ENCODE peak calls at places on chromosomes 1 and 21, in five cellular contexts. I is endothelial cell of umbilical vein, Z is heart left ventricle, J is A549, O is uterus. L is an unnamed sample. For H3K4me1, the result is how much of the 10 kb centered on the place peaks cover.

GRCh38 chr1:185795181-185795580 is 61.0 kb downstream of the HMCN1 start:
- DNase-seq in J (no peak), Z (no peak), O (no peak), I (no peak), L (no peak)

GRCh38 chr1:1943834-1944570 is 24.9 kb upstream of the TMEM52 start:
- DNase-seq in Z (no peak), I (peak), O (no peak), J (peak), L (peak)

GRCh38 chr1:227372662-227373061 is 54.4 kb upstream of the CDC42BPA start:
- DNase-seq in I (peak), Z (no peak), O (no peak), J (peak), L (no peak)

GRCh38 chr1:107139833-107140702 is 771 bp upstream of the NTNG1 start:
- DNase-seq in O (no peak), J (no peak), I (peak), Z (peak), L (peak)

GRCh38 chr1:21220815-21221214 is 44.1 kb upstream of the EIF4G3 start:
- DNase-seq in I (peak), J (no peak), Z (no peak), O (no peak), L (no peak)

GRCh38 chr1:1377540-1378205 is 2.7 kb upstream of the AURKAIP1 start:
- DNase-seq in O (no peak), J (no peak), I (no peak), Z (no peak), L (no peak)

GRCh38 chr1:155226910-155227260 is 18.4 kb downstream of the MTX1 start:
- DNase-seq in J (peak), O (peak), I (no peak), Z (no peak), L (peak)

GRCh38 chr1:43396059-43396458 is 6.4 kb downstream of the SZT2 start:
- DNase-seq in J (no peak), Z (no peak), I (no peak), O (no peak), L (no peak)

GRCh38 chr1:153866045-153866850 is 56.5 kb downstream of the GATAD2B start:
- DNase-seq in J (no peak), I (no peak), Z (no peak), O (peak), L (no peak)

GRCh38 chr1:28812669-28813468 is 899 bp downstream of the OPRD1 start:
- DNase-seq in I (no peak), O (no peak), J (no peak), Z (no peak), L (no peak)

GRCh38 chr1:147822292-147822691 is 61.9 kb upstream of the GJA5 start:
- DNase-seq in Z (no peak), J (no peak), O (no peak), I (peak), L (no peak)

GRCh38 chr1:232995189-232995588 is 44.8 kb downstream of the NTPCR start:
- DNase-seq in J (no peak), Z (no peak), I (no peak), O (no peak), L (no peak)

GRCh38 chr1:89310505-89310904 is 37.8 kb upstream of the GBP5 start:
- DNase-seq in J (no peak), O (no peak), I (peak), Z (no peak), L (no peak)

DNA sequence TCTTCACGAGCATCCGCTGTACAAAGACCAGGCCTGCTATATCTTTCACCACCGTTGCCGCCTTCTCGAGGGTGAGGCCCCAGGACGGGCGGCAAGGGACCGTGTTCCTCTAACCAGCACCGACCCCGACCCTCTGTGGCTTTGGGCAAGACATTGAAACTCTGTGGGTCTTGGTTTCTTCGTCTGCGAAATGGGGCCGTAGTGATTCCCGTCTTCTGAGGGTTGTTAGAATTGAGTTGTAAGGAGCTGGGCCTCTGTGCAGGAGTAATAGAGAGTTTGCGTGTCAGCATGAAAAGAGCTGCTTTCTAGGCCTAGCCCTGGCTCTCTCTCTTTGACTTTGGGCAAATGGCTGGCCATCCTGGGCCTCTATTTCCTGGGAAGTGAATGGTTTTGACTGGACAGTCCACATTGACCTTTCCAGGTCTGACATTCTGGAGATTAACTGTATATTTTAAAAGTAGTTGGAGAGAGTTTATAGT is 591 bp downstream of the MRPL37 start:
- DNase-seq in J (no peak), I (no peak), O (no peak), Z (no peak), L (no peak)
- H3K4me3 ChIP-seq in J (peak), I (peak), O (peak), Z (peak), L (peak)

GRCh38 chr1:164792410-164793004 is 233.5 kb downstream of the PBX1 start:
- DNase-seq in O (no peak), Z (no peak), J (no peak), I (no peak), L (no peak)
- H3K27ac ChIP-seq in O (peak), Z (peak), J (peak), I (no peak), L (no peak)

DNA sequence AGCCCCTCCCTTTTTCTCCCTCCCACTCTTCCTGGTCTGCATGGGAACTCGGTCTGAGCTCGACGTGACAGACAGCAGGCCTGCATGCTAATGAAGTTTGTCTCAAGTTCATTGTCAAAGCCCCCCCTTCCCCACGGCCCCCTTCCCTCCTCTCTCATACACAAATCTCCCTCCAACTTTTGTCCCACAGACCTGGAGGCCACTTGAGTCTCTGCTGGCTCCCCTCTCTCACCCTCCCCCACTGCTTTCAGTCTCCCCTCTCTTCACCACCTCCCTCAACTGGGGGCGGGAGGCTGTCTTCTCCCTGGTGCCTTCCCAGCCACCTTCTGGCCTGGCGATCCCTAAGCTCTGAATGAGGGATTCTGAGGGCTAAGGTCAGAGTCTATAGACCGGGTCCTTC is 61.3 kb downstream of the RHBG start:
- DNase-seq in O (no peak), Z (no peak), I (no peak), J (no peak), L (no peak)
- H3K4me1 ChIP-seq in O (under half), Z (under half), I (under half), J (under half), L (under half)

DNA sequence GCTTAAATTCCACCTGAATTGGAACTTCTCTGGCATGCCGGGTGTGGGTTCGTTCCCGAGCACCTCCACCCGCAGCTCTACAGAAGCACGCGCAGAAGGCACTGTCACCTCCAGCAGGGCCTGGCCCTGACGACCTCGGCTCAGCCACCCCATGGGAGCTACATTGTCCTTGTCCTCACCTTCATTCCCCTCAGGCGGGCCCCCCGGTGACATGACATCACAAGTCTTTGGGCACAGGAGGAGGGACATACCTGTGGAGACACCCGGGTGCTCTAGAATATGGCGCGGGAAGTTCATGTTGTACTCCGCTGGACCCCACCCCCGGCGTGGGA is 37.4 kb downstream of the UMODL1 start:
- DNase-seq in J (no peak), Z (peak), I (no peak), O (no peak), L (peak)
- H3K4me3 ChIP-seq in J (no peak), Z (peak), I (no peak), O (no peak), L (peak)

GRCh38 chr1:46434358-46434757 is 40.2 kb downstream of the FAAH start:
- DNase-seq in Z (no peak), I (no peak), J (no peak), O (no peak), L (no peak)
- H3K27ac ChIP-seq in Z (no peak), I (no peak), J (no peak), O (no peak), L (no peak)

DNA sequence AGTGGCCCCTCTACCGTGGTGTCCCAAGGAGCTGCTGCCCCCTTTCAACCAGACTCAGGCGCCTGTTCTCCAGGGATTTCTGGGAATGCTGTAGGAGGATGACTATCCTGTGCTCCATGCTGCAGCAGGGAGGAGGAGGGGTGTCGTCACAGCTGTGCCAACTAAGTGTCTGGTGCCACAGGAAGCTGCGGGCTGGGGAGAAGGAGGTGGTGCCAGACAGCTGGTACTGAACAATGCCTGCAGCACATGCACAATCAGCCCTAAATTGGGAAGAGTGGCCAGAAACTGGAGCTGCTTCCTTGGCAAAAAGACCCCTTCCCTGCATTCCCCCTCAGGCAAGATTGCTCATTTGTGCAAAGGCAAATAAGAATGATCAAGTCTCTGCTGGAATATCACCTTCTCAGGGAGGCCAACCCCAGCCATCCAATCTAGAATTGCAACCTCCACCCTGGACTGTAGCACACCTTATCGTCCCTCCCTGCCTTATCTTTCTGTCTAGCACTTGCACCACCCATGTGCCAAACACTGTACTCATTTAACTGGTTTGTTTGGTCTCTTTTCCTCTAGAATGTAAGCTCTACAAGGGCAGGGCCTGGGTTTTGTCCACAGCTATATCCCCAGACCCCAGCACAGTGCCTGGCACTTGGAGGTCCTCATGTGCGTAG is 33.3 kb downstream of the LAMB3 start:
- DNase-seq in O (no peak), Z (peak), I (no peak), J (no peak), L (no peak)
- H3K4me1 ChIP-seq in O (under half), Z (half or more), I (under half), J (under half), L (under half)

DNA sequence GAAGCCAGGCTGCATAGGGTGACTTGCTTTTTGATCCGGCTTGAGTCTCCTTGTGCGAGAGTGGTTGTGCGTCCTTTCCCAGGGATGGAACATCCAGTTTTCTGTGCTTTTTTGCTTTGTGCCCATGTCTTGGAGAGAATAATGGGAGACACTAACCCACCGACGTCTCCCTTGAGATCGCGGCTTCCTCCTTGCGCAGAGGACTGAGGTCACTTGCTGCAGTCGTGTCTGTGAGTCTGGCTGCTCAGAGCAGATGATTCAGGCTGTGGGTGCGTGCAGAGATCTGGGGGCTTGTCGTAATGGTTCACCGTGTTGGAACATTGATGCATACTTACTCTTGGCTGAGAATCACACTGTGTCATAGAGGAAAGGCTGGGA is 164.5 kb upstream of the CACNA1E start:
- DNase-seq in O (no peak), J (no peak), I (no peak), Z (no peak), L (no peak)
- H3K4me3 ChIP-seq in O (no peak), J (no peak), I (no peak), Z (no peak), L (no peak)

DNA sequence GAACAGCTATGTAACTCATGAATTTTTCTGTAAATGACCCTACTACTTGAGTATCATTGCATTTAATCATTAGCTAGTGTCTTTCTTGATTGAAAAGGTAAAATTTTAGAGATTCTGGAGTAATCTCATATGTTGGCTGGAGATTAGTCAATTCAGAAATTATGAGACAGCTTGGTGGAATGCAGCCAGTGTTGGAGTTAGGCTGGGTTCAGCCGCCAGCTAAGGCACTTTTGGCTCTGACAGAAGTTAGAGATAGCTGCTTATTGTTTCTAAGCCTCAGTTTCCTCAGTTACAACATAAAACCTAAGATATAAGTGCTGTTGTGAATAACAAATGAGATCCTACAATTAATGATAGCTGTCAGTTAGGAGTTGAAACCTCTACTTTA is 49.4 kb downstream of the TBCE start:
- DNase-seq in J (no peak), O (no peak), Z (no peak), I (no peak), L (no peak)
- H3K27ac ChIP-seq in J (peak), O (no peak), Z (no peak), I (no peak), L (no peak)

L was measured in lower lobe of right lung.